ENCODE peak calls at places on chromosomes 3 and 15, in eight cellular contexts. One of them, this sample, is unnamed.

GRCh38 chr15:81071705-81072104 is 62.4 kb upstream of the CFAP161 start:
- DNase-seq in RWPE1: no peak
- DNase-seq in EL: no peak
- DNase-seq in AG10803: no peak
- DNase-seq in activated effector memory CD4-positive, alpha-beta T cell treated with anti-CD3 and anti-CD28 coated beads, Interleukin-2, amount 50 U/mL, for 16 hours: no peak
- DNase-seq in pancreas: no peak
- DNase-seq in HEK293T: no peak
- DNase-seq in effector CD8-positive, alpha-beta T cell: no peak
- DNase-seq in this sample: no peak

GRCh38 chr15:42010434-42010833 is 10.4 kb downstream of the PLA2G4E start:
- DNase-seq in RWPE1: peak
- DNase-seq in EL: peak
- DNase-seq in AG10803: no peak
- DNase-seq in activated effector memory CD4-positive, alpha-beta T cell treated with anti-CD3 and anti-CD28 coated beads, Interleukin-2, amount 50 U/mL, for 16 hours: no peak
- DNase-seq in pancreas: no peak
- DNase-seq in HEK293T: no peak
- DNase-seq in effector CD8-positive, alpha-beta T cell: no peak
- DNase-seq in this sample: no peak

GRCh38 chr3:12974316-12974715 is 98.9 kb downstream of the IQSEC1 start:
- DNase-seq in RWPE1: no peak
- DNase-seq in EL: no peak
- DNase-seq in AG10803: no peak
- DNase-seq in activated effector memory CD4-positive, alpha-beta T cell treated with anti-CD3 and anti-CD28 coated beads, Interleukin-2, amount 50 U/mL, for 16 hours: no peak
- DNase-seq in pancreas: no peak
- DNase-seq in HEK293T: no peak
- DNase-seq in effector CD8-positive, alpha-beta T cell: no peak
- DNase-seq in this sample: no peak

GRCh38 chr15:90659481-90659880 is 57.7 kb upstream of the BLM start:
- DNase-seq in RWPE1: no peak
- DNase-seq in EL: no peak
- DNase-seq in AG10803: no peak
- DNase-seq in activated effector memory CD4-positive, alpha-beta T cell treated with anti-CD3 and anti-CD28 coated beads, Interleukin-2, amount 50 U/mL, for 16 hours: no peak
- DNase-seq in pancreas: no peak
- DNase-seq in HEK293T: no peak
- DNase-seq in effector CD8-positive, alpha-beta T cell: no peak
- DNase-seq in this sample: no peak

GRCh38 chr15:85860394-85861161 is 65.9 kb upstream of the KLHL25 start:
- DNase-seq in RWPE1: no peak
- DNase-seq in EL: no peak
- DNase-seq in AG10803: no peak
- DNase-seq in activated effector memory CD4-positive, alpha-beta T cell treated with anti-CD3 and anti-CD28 coated beads, Interleukin-2, amount 50 U/mL, for 16 hours: no peak
- DNase-seq in pancreas: no peak
- DNase-seq in HEK293T: no peak
- DNase-seq in effector CD8-positive, alpha-beta T cell: no peak
- DNase-seq in this sample: no peak

GRCh38 chr3:194686816-194687637 is 1.3 kb downstream of the FAM43A start:
- DNase-seq in RWPE1: no peak
- DNase-seq in EL: peak
- DNase-seq in AG10803: peak
- DNase-seq in activated effector memory CD4-positive, alpha-beta T cell treated with anti-CD3 and anti-CD28 coated beads, Interleukin-2, amount 50 U/mL, for 16 hours: peak
- DNase-seq in pancreas: no peak
- DNase-seq in HEK293T: no peak
- DNase-seq in effector CD8-positive, alpha-beta T cell: no peak
- DNase-seq in this sample: peak

GRCh38 chr15:71396536-71397125 is 281.4 kb downstream of the THSD4 start:
- DNase-seq in RWPE1: no peak
- DNase-seq in EL: no peak
- DNase-seq in AG10803: no peak
- DNase-seq in activated effector memory CD4-positive, alpha-beta T cell treated with anti-CD3 and anti-CD28 coated beads, Interleukin-2, amount 50 U/mL, for 16 hours: no peak
- DNase-seq in pancreas: no peak
- DNase-seq in HEK293T: no peak
- DNase-seq in effector CD8-positive, alpha-beta T cell: no peak
- DNase-seq in this sample: no peak

GRCh38 chr3:159238646-159239045 is 436.8 kb downstream of the MFSD1 start:
- DNase-seq in RWPE1: no peak
- DNase-seq in EL: no peak
- DNase-seq in AG10803: no peak
- DNase-seq in activated effector memory CD4-positive, alpha-beta T cell treated with anti-CD3 and anti-CD28 coated beads, Interleukin-2, amount 50 U/mL, for 16 hours: no peak
- DNase-seq in pancreas: no peak
- DNase-seq in HEK293T: no peak
- DNase-seq in effector CD8-positive, alpha-beta T cell: no peak
- DNase-seq in this sample: no peak

GRCh38 chr3:32045091-32045964 is 61.1 kb upstream of the GPD1L start:
- DNase-seq in RWPE1: peak
- DNase-seq in EL: peak
- DNase-seq in AG10803: peak
- DNase-seq in activated effector memory CD4-positive, alpha-beta T cell treated with anti-CD3 and anti-CD28 coated beads, Interleukin-2, amount 50 U/mL, for 16 hours: no peak
- DNase-seq in pancreas: peak
- DNase-seq in HEK293T: peak
- DNase-seq in effector CD8-positive, alpha-beta T cell: no peak
- DNase-seq in this sample: no peak